ENCODE peak calls at places on chromosomes 1 and 21, in five cellular contexts. E, I, U, J and N are unnamed samples.

GRCh38 chr1:214471458-214471857 is 79.9 kb downstream of the PTPN14 start:
- DNase-seq in I (no peak), U (no peak), E (no peak), J (no peak), N (no peak)

GRCh38 chr1:234758851-234759250 is 148.9 kb upstream of the IRF2BP2 start:
- DNase-seq in U (peak), I (no peak), J (no peak), E (no peak), N (no peak)

GRCh38 chr1:180912211-180912800 is 391 bp upstream of the KIAA1614 start:
- DNase-seq in I (no peak), U (no peak), J (peak), E (no peak), N (no peak)

GRCh38 chr1:207088731-207089626 is at the start of gene C4BPB:
- DNase-seq in U (no peak), E (no peak), J (no peak), I (no peak), N (no peak)

GRCh38 chr21:29233611-29234540 is 64.8 kb upstream of the BACH1 start:
- DNase-seq in J (no peak), E (no peak), U (no peak), I (no peak), N (no peak)

GRCh38 chr1:89844236-89844807 is 23.5 kb downstream of the LRRC8D start:
- DNase-seq in J (no peak), I (no peak), U (peak), E (no peak), N (no peak)

GRCh38 chr21:29293495-29293894 is 5.2 kb upstream of the BACH1 start:
- DNase-seq in E (no peak), U (no peak), J (no peak), I (no peak), N (no peak)

GRCh38 chr1:51583532-51583931 is 33.4 kb upstream of the OSBPL9 start:
- DNase-seq in I (no peak), U (no peak), E (no peak), J (peak), N (peak)

GRCh38 chr1:8408151-8408839 is 90.4 kb downstream of the SLC45A1 start:
- DNase-seq in U (no peak), E (no peak), J (peak), I (no peak), N (no peak)

GRCh38 chr1:84255586-84255985 is 45.9 kb upstream of the SAMD13 start:
- DNase-seq in I (no peak), U (no peak), J (no peak), E (no peak), N (no peak)

GRCh38 chr1:6612641-6613360 is 730 bp upstream of the PHF13 start:
- DNase-seq in I (peak), E (peak), U (no peak), J (no peak), N (peak)

GRCh38 chr1:204408074-204408507 is 3.5 kb downstream of the PPP1R15B start:
- DNase-seq in I (no peak), E (no peak), J (no peak), U (peak), N (peak)

GRCh38 chr1:236734141-236734765 is 48.0 kb downstream of the ACTN2 start:
- DNase-seq in I (no peak), U (no peak), E (no peak), J (no peak), N (no peak)

GRCh38 chr1:5973771-5974170 is 18.5 kb downstream of the NPHP4 start:
- DNase-seq in U (no peak), E (no peak), I (no peak), J (no peak), N (peak)

GRCh38 chr1:13823126-13823880 is 123.3 kb downstream of the PRDM2 start:
- DNase-seq in I (no peak), J (no peak), E (no peak), U (no peak), N (no peak)

GRCh38 chr1:228486596-228487335 is 416 bp upstream of the RNF187 start:
- DNase-seq in E (peak), I (peak), J (peak), U (peak), N (peak)

GRCh38 chr1:171468120-171468790 is 17.1 kb upstream of the PRRC2C start:
- DNase-seq in I (no peak), E (no peak), J (no peak), U (no peak), N (no peak)

GRCh38 chr21:29105218-29105617 is 25.2 kb upstream of the MAP3K7CL start:
- DNase-seq in J (no peak), I (no peak), E (no peak), U (no peak), N (no peak)